ENCODE peak calls at places on chromosomes 4 and X, in eight cellular contexts. A, J, C, R, M, U, K and W are unnamed samples. For H3K36me3, the result is how much of the 10 kb centered on the place peaks cover.

GRCh38 chr4:56764206-56764605 is 57.3 kb downstream of the SPINK2 start:
- DNase-seq in M (no peak), A (no peak), K (no peak), U (no peak), C (no peak), R (no peak), J (no peak), W (no peak)

GRCh38 chr4:22524895-22525294 is 9.0 kb upstream of the ADGRA3 start:
- DNase-seq in J (no peak), U (no peak), A (no peak), K (no peak), M (no peak), R (no peak), C (no peak), W (no peak)

GRCh38 chr4:158710814-158711213 is 12.4 kb downstream of the PPID start:
- DNase-seq in K (no peak), A (no peak), J (peak), C (no peak), M (no peak), U (no peak), R (no peak), W (no peak)

GRCh38 chrX:113741744-113742143 is 842.1 kb upstream of the HTR2C start:
- DNase-seq in R (no peak), J (peak), K (peak), M (no peak), U (no peak), C (no peak), A (no peak), W (no peak)

GRCh38 chrX:149830192-149830873 is 48.6 kb downstream of the MAGEA9 start:
- DNase-seq in A (no peak), K (no peak), J (peak), U (no peak), C (no peak), R (peak), M (no peak), W (no peak)

GRCh38 chr4:115028682-115029385 is 84.6 kb downstream of the NDST4 start:
- DNase-seq in J (peak), R (no peak), A (no peak), M (no peak), K (no peak), U (no peak), C (no peak), W (no peak)

GRCh38 chrX:140822184-140822583 is 112.6 kb downstream of the LINC00632 start:
- DNase-seq in K (no peak), J (no peak), A (no peak), C (no peak), U (no peak), M (no peak), R (no peak), W (no peak)

GRCh38 chr4:96366632-96367031 is 526.7 kb downstream of the PDHA2 start:
- DNase-seq in U (no peak), M (no peak), A (no peak), J (no peak), R (no peak), C (no peak), K (no peak), W (no peak)

GRCh38 chrX:94742772-94743171 is 1068.8 kb downstream of the FAM133A start:
- DNase-seq in M (no peak), A (no peak), U (no peak), C (no peak), K (no peak), R (no peak), J (no peak), W (no peak)

GRCh38 chr4:47933798-47934197 is 19.4 kb upstream of the NFXL1 start:
- DNase-seq in J (peak), K (no peak), R (no peak), C (no peak), M (no peak), U (no peak), A (no peak), W (no peak)

GRCh38 chr4:160450861-160451260 is 1348.0 kb downstream of the RAPGEF2 start:
- DNase-seq in A (no peak), K (no peak), R (no peak), J (no peak), U (no peak), M (no peak), C (no peak), W (no peak)

GRCh38 chrX:153926863-153927685 is 1.0 kb upstream of the ARHGAP4 start:
- DNase-seq in K (no peak), J (peak), M (peak), C (no peak), A (peak), R (peak), U (peak), W (peak)

GRCh38 chr4:60344908-60345307 is 855.2 kb upstream of the ADGRL3 start:
- DNase-seq in U (no peak), K (no peak), A (no peak), J (no peak), M (no peak), R (no peak), C (no peak), W (no peak)

GRCh38 chr4:168531305-168531704 is 34.5 kb downstream of the PALLD start:
- DNase-seq in J (no peak), M (no peak), K (no peak), A (no peak), R (no peak), U (no peak), C (no peak), W (no peak)

GRCh38 chr4:8840816-8841455 is 30.7 kb downstream of the HMX1 start:
- DNase-seq in K (no peak), J (no peak), R (peak), C (no peak), M (peak), U (no peak), A (peak), W (no peak)

GRCh38 chr4:110071466-110071865 is 126.9 kb downstream of the ELOVL6 start:
- DNase-seq in A (peak), U (peak), J (peak), C (no peak), R (no peak), K (no peak), M (no peak), W (peak)

GRCh38 chr4:131526686-131527085 is 1622.4 kb upstream of the PCDH10 start:
- DNase-seq in M (no peak), A (no peak), J (no peak), U (no peak), C (no peak), K (no peak), R (no peak), W (no peak)

GRCh38 chr4:137707626-137708025 is 175.3 kb upstream of the PCDH18 start:
- DNase-seq in J (no peak), C (no peak), R (no peak), M (no peak), A (no peak), K (no peak), U (no peak), W (no peak)

GRCh38 chr4:11337287-11337686 is 91.4 kb downstream of the HS3ST1 start:
- DNase-seq in U (no peak), M (no peak), K (no peak), C (no peak), A (no peak), R (no peak), J (no peak), W (no peak)

GRCh38 chrX:45761920-45762319 is 561.2 kb upstream of the DIPK2B start:
- DNase-seq in U (no peak), A (no peak), M (no peak), C (no peak), J (no peak), K (no peak), R (no peak), W (no peak)
- H3K36me3 ChIP-seq in U (under half), A (under half), M (under half), C (under half), J (under half), K (under half), R (under half), W (under half)

GRCh38 chr4:98908182-98908581 is 20.8 kb downstream of the EIF4E start:
- DNase-seq in A (no peak), C (no peak), M (no peak), U (no peak), J (no peak), R (no peak), K (no peak), W (no peak)

GRCh38 chr4:98903561-98903960 is 25.4 kb downstream of the EIF4E start:
- DNase-seq in J (no peak), C (no peak), M (no peak), A (no peak), K (no peak), U (no peak), R (no peak), W (no peak)

GRCh38 chr4:98903963-98904362 is 25.0 kb downstream of the EIF4E start:
- DNase-seq in R (no peak), K (no peak), A (no peak), C (no peak), M (no peak), U (no peak), J (no peak), W (no peak)

GRCh38 chr4:98905297-98905696 is 23.6 kb downstream of the EIF4E start:
- DNase-seq in R (no peak), J (no peak), C (no peak), U (no peak), K (no peak), A (no peak), M (no peak), W (no peak)

DNA sequence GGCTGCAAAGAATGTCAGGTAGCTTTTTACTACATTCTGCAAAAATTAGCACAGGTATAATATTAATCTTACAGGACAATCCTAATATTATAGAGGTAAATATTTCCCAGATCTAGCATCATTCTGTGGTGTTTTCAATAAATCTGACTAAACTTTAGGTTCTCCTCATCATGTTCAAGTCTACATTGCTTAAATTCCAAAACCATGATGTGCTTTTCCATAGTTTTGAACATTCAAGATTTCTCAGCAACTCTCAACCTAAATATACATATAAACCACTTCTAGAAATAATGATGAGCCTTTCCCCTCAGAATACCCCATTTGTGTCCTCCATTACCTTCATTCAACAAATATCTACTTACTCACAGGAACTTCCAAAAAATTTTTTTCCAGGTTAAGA is 23.1 kb downstream of the EIF4E start:
- DNase-seq in U (no peak), M (no peak), R (no peak), A (no peak), K (no peak), C (no peak), J (no peak), W (no peak)
- H3K36me3 ChIP-seq in U (under half), M (under half), R (under half), A (under half), K (under half), C (under half), J (under half), W (under half)

DNA sequence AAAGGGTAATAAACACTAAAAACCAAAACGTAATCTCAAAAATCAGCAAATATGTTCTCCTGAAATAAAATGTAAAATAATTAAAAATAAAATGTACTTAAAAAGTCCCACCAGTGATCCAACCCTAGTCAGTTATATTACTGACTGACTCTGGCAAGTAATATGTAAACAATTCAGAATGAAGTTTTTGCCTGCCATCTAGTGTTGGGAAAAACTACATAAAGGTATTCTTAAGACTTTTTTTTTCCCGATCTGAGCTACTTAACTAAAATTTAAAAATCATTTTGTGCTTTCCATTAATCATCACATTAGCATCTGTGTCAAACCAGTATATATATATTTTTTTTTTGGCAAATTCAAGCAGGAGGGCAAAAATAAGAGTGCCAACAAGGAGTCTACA is 24.0 kb downstream of the RCHY1 start:
- DNase-seq in U (no peak), M (no peak), A (no peak), K (no peak), C (no peak), R (no peak), J (no peak), W (no peak)
- H3K36me3 ChIP-seq in U (under half), M (under half), A (half or more), K (under half), C (under half), R (under half), J (under half), W (under half)

GRCh38 chr4:2643555-2643954 is 107.1 kb downstream of the FAM193A start:
- DNase-seq in A (peak), C (no peak), M (no peak), R (no peak), J (no peak), K (no peak), U (no peak), W (no peak)
- H3K36me3 ChIP-seq in A (half or more), C (half or more), M (under half), R (under half), J (half or more), K (under half), U (under half), W (under half)